ENCODE peak calls at places on chromosomes 2 and 18, in ten cellular contexts. G is GM12891, D is A549, W is spleen, A is ovary, U is H54, O is adrenal gland, X is esophagus squamous epithelium, F is HCT116, K is thyroid gland. E is an unnamed sample.

GRCh38 chr2:15728247-15728721 is 136.6 kb downstream of the DDX1 start:
- DNase-seq in K (no peak), D (no peak), O (no peak), X (no peak), F (no peak), U (no peak), G (no peak), W (no peak), A (no peak), E (no peak)

GRCh38 chr2:106197878-106198277 is 3.8 kb upstream of the UXS1 start:
- DNase-seq in F (no peak), U (no peak), X (no peak), K (peak), W (no peak), D (no peak), A (no peak), O (no peak), G (no peak), E (peak)

GRCh38 chr2:85990084-85990483 is 101.3 kb upstream of the ST3GAL5 start:
- DNase-seq in A (no peak), X (no peak), G (no peak), U (no peak), F (no peak), W (no peak), O (no peak), D (no peak), K (no peak), E (no peak)

GRCh38 chr2:176455865-176456291 is 186.6 kb downstream of the MTX2 start:
- DNase-seq in G (no peak), W (no peak), F (no peak), D (no peak), X (no peak), U (no peak), O (peak), K (no peak), A (peak), E (no peak)

GRCh38 chr2:84271987-84272386 is 187.1 kb downstream of the SUCLG1 start:
- DNase-seq in G (no peak), X (no peak), D (no peak), W (no peak), A (no peak), F (no peak), O (no peak), K (no peak), U (no peak), E (no peak)

GRCh38 chr2:144922519-144922918 is 402.6 kb upstream of the ZEB2 start:
- DNase-seq in X (no peak), W (no peak), D (no peak), G (no peak), A (no peak), K (no peak), U (no peak), O (no peak), F (no peak), E (no peak)

GRCh38 chr2:134918518-134919359 is at the start of gene CCNT2:
- DNase-seq in X (peak), U (peak), O (peak), G (peak), W (peak), D (peak), F (peak), K (peak), A (peak), E (peak)

GRCh38 chr2:68918497-68918896 is 34.2 kb downstream of the GKN2 start:
- DNase-seq in F (no peak), U (no peak), G (no peak), X (no peak), D (no peak), A (no peak), O (peak), K (no peak), W (no peak), E (no peak)

GRCh38 chr2:225434014-225434413 is 34.5 kb downstream of the NYAP2 start:
- DNase-seq in X (no peak), F (no peak), D (no peak), W (no peak), K (no peak), U (no peak), G (no peak), O (no peak), A (no peak), E (no peak)

GRCh38 chr2:40251146-40251545 is 200.7 kb downstream of the SLC8A1 start:
- DNase-seq in X (no peak), G (no peak), K (no peak), D (no peak), O (no peak), F (no peak), A (no peak), W (no peak), U (no peak), E (no peak)

GRCh38 chr18:39162013-39162412 is 1596.4 kb upstream of the CELF4 start:
- DNase-seq in X (no peak), O (no peak), W (no peak), A (no peak), D (no peak), F (no peak), U (no peak), K (no peak), G (no peak), E (no peak)

GRCh38 chr2:133780099-133780996 is 212.1 kb upstream of the NCKAP5 start:
- DNase-seq in A (no peak), U (peak), D (peak), X (no peak), O (peak), K (peak), G (peak), W (no peak), F (peak), E (peak)

GRCh38 chr2:20378891-20379519 is 28.4 kb upstream of the PUM2 start:
- DNase-seq in O (peak), U (peak), A (peak), W (peak), K (peak), F (peak), D (peak), X (no peak), G (no peak), E (peak)

GRCh38 chr2:236107971-236108625 is 60.1 kb downstream of the GBX2 start:
- DNase-seq in D (no peak), O (no peak), G (no peak), W (peak), F (no peak), K (peak), A (no peak), X (no peak), U (no peak), E (no peak)

GRCh38 chr2:120661551-120661950 is 74.1 kb upstream of the GLI2 start:
- DNase-seq in X (no peak), F (no peak), K (no peak), O (peak), G (no peak), A (peak), W (no peak), D (no peak), U (no peak), E (peak)

GRCh38 chr2:218001629-218002028 is 1.2 kb downstream of the TNS1 start:
- DNase-seq in G (no peak), K (no peak), F (no peak), U (no peak), X (no peak), A (no peak), W (no peak), O (peak), D (no peak), E (peak)

GRCh38 chr2:86468162-86469033 is 27.2 kb downstream of the KDM3A start:
- DNase-seq in A (no peak), W (no peak), D (no peak), G (no peak), K (no peak), X (no peak), O (no peak), U (no peak), F (no peak), E (no peak)

GRCh38 chr2:85161626-85161960 is 28.4 kb downstream of the TCF7L1 start:
- DNase-seq in D (no peak), K (peak), X (no peak), A (no peak), U (peak), G (no peak), O (no peak), W (no peak), F (no peak), E (no peak)

GRCh38 chr2:7133521-7133920 is 216.3 kb downstream of the RNF144A start:
- DNase-seq in U (peak), X (no peak), A (no peak), O (no peak), W (no peak), F (no peak), G (no peak), D (no peak), K (no peak), E (no peak)

GRCh38 chr2:65453916-65454315 is 21.5 kb upstream of the SPRED2 start:
- DNase-seq in K (no peak), W (no peak), X (no peak), U (no peak), O (no peak), A (no peak), G (no peak), D (no peak), F (no peak), E (no peak)

GRCh38 chr2:120251077-120251476 is 1.6 kb upstream of the RALB start:
- DNase-seq in K (no peak), X (no peak), D (no peak), G (no peak), U (no peak), O (no peak), F (no peak), W (peak), A (no peak), E (no peak)

GRCh38 chr18:12838178-12838634 is 45.8 kb downstream of the PTPN2 start:
- DNase-seq in A (peak), U (peak), F (no peak), W (no peak), X (no peak), G (no peak), K (no peak), D (peak), O (peak), E (peak)

GRCh38 chr2:127453392-127454171 is 35.4 kb downstream of the PROC start:
- DNase-seq in A (no peak), X (no peak), W (no peak), U (no peak), G (peak), D (no peak), K (no peak), O (no peak), F (no peak), E (peak)

GRCh38 chr2:179580378-179581146 is 280.9 kb downstream of the ZNF385B start:
- DNase-seq in U (no peak), F (no peak), K (no peak), W (no peak), O (no peak), X (no peak), A (no peak), G (no peak), D (no peak), E (peak)

GRCh38 chr2:241391892-241392665 is 36.0 kb downstream of the FARP2 start:
- DNase-seq in F (peak), K (no peak), W (no peak), U (no peak), O (peak), D (no peak), A (peak), G (no peak), X (no peak), E (peak)

GRCh38 chr2:42086500-42086953 is 38.7 kb downstream of the PKDCC start:
- DNase-seq in W (peak), K (peak), D (peak), X (no peak), F (peak), U (peak), A (no peak), G (peak), O (peak), E (peak)

GRCh38 chr2:117854610-117855009 is 40.1 kb downstream of the DDX18 start:
- DNase-seq in O (no peak), X (no peak), G (no peak), A (no peak), D (no peak), U (no peak), K (no peak), W (no peak), F (no peak), E (no peak)

GRCh38 chr18:48359626-48360025 is 49.6 kb downstream of the ZBTB7C start:
- DNase-seq in U (no peak), X (no peak), G (no peak), W (no peak), K (no peak), A (no peak), D (no peak), F (no peak), O (no peak), E (no peak)

GRCh38 chr2:65566617-65567016 is 134.2 kb upstream of the SPRED2 start:
- DNase-seq in U (no peak), O (no peak), W (peak), G (no peak), K (no peak), X (no peak), A (no peak), D (no peak), F (no peak), E (no peak)

GRCh38 chr2:135525786-135526185 is 5.2 kb downstream of the ZRANB3 start:
- DNase-seq in D (no peak), F (no peak), A (no peak), K (no peak), O (no peak), G (no peak), U (no peak), X (no peak), W (no peak), E (no peak)

GRCh38 chr2:37231251-37232130 is at the start of the genes CEBPZ and NDUFAF7:
- DNase-seq in A (peak), G (peak), X (peak), F (peak), D (peak), U (peak), O (peak), W (peak), K (peak), E (peak)
- TF ChIP-seq POLR2A in A (peak), G (peak), X (peak), F (peak), D (peak), U (peak), O (peak), W (peak), K (peak), E (peak)

DNA sequence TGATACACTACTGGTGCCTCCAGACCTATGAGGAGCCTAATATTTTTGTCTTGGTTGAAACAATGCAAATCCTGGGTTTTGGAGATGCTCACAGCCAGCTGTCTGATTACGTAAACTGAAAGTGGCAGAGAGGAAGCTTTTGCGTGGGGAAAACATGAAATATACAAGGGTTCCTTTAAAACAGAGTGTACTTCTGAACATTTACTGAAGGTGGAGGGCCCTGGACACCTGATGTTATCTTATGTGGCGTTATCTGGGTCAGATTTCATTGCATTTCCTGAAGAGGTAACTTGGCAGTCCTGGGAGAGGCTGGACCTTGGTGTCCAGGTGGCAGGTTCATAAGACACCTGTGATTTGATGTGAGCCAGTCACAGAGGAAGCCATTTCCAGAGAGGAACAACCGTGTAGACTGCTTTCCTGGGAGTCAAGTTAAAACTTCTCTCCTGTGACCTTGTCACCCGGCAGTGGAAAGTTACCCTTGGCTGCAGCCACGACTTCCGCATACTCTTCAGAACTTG is 105.0 kb downstream of the NEDD4L start:
- DNase-seq in X (no peak), F (no peak), G (no peak), W (no peak), O (peak), A (no peak), K (no peak), U (no peak), D (no peak), E (peak)
- TF ChIP-seq POLR2A in X (no peak), F (no peak), G (no peak), W (no peak), O (no peak), A (no peak), K (no peak), U (no peak), D (no peak), E (no peak)

GRCh38 chr2:157265825-157266224 is 8.3 kb downstream of the GALNT5 start:
- DNase-seq in F (no peak), K (no peak), X (no peak), O (no peak), G (no peak), W (no peak), A (no peak), D (no peak), U (no peak), E (no peak)
- TF ChIP-seq POLR2A in F (no peak), K (no peak), X (no peak), O (no peak), G (no peak), W (no peak), A (no peak), D (no peak), U (no peak), E (no peak)

GRCh38 chr2:210476194-210477128 is at the start of gene LANCL1:
- DNase-seq in U (peak), K (peak), G (peak), F (peak), W (peak), A (peak), O (peak), X (peak), D (peak), E (peak)
- TF ChIP-seq POLR2A in U (peak), K (peak), G (peak), F (peak), W (peak), A (peak), O (peak), X (peak), D (peak), E (peak)

GRCh38 chr2:54920660-54921059 is 129.6 kb downstream of the RTN4 start:
- DNase-seq in A (no peak), F (no peak), D (no peak), O (no peak), U (no peak), G (no peak), K (no peak), X (no peak), W (no peak), E (no peak)
- TF ChIP-seq POLR2A in A (no peak), F (no peak), D (no peak), O (no peak), U (no peak), G (no peak), K (no peak), X (no peak), W (no peak), E (no peak)